ENCODE peak calls at places on chromosomes 5 and 9, in six cellular contexts. B is AG04450, K is sigmoid colon, J is AG04449, L is fibroblast of mammary gland, G is ascending aorta. S is an unnamed sample.

GRCh38 chr9:13448482-13448881 is 169.0 kb upstream of the MPDZ start:
- DNase-seq in L (no peak), G (no peak), J (no peak), B (no peak), K (no peak), S (no peak)

GRCh38 chr9:121289554-121290370 is 21.8 kb downstream of the GSN start:
- DNase-seq in K (peak; percentile 75), L (no peak), B (no peak), G (no peak), J (no peak), S (no peak)

GRCh38 chr5:180090769-180091546 is 19.4 kb upstream of the RNF130 start:
- DNase-seq in B (no peak), G (peak; percentile 46), L (peak; percentile 17), J (no peak), K (no peak), S (peak; percentile 64)

GRCh38 chr5:108650997-108651396 is 96.7 kb upstream of the FER start:
- DNase-seq in B (no peak), J (no peak), K (no peak), G (no peak), L (peak; percentile 87), S (no peak)

GRCh38 chr9:26770821-26771220 is 121.8 kb downstream of the CAAP1 start:
- DNase-seq in B (no peak), G (no peak), J (no peak), L (peak; percentile 19), K (no peak), S (no peak)

GRCh38 chr9:132125944-132126720 is 35.7 kb upstream of the NTNG2 start:
- DNase-seq in J (no peak), K (no peak), G (no peak), B (no peak), L (no peak), S (no peak)

GRCh38 chr5:142499591-142500384 is 175.0 kb upstream of the SPRY4 start:
- DNase-seq in B (no peak), K (no peak), J (no peak), L (no peak), G (peak; percentile 24), S (peak; percentile 37)

GRCh38 chr5:132012385-132013005 is 1.0 kb upstream of the ACSL6 start:
- DNase-seq in G (peak; percentile 62), J (no peak), K (peak; percentile 49), B (peak; percentile 39), L (peak; percentile 57), S (no peak)

GRCh38 chr9:131046581-131047202 is 37.7 kb downstream of the LAMC3 start:
- DNase-seq in J (no peak), K (peak; percentile 77), B (peak; percentile 13), G (peak; percentile 75), L (peak; percentile 54), S (peak; percentile 70)

GRCh38 chr5:136038635-136039034 is 9.8 kb downstream of the TGFBI start:
- DNase-seq in B (peak; percentile 39), J (no peak), K (no peak), G (no peak), L (peak; percentile 66), S (no peak)

GRCh38 chr9:5510360-5510931 is at the start of gene PDCD1LG2:
- DNase-seq in J (peak; percentile 60), B (peak; percentile 59), G (no peak), K (no peak), L (peak; percentile 87), S (no peak)

GRCh38 chr5:53446908-53447307 is 33.5 kb upstream of the FST start:
- DNase-seq in J (no peak), G (no peak), B (no peak), L (peak; percentile 44), K (no peak), S (no peak)

GRCh38 chr5:96868603-96869371 is 7.5 kb upstream of the ERAP2 start:
- DNase-seq in J (peak; percentile 42), K (no peak), L (peak; percentile 79), B (peak; percentile 61), G (no peak), S (peak; percentile 40)

GRCh38 chr5:56829137-56829536 is 13.8 kb downstream of the MAP3K1 start:
- DNase-seq in J (no peak), G (no peak), B (no peak), L (no peak), K (no peak), S (peak; percentile 65)

GRCh38 chr9:134770972-134771971 is 109.3 kb upstream of the FCN2 start:
- DNase-seq in L (no peak), J (no peak), G (no peak), B (no peak), K (no peak), S (no peak)

GRCh38 chr9:34381323-34381722 is 4.6 kb upstream of the MYORG start:
- DNase-seq in K (peak; percentile 70), L (no peak), G (no peak), B (no peak), J (no peak), S (no peak)

GRCh38 chr5:72137826-72138409 is 30.6 kb downstream of the MAP1B start:
- DNase-seq in L (no peak), J (no peak), K (no peak), G (no peak), B (no peak), S (no peak)

GRCh38 chr9:118362596-118362995 is 658.4 kb downstream of the TLR4 start:
- DNase-seq in K (no peak), G (no peak), L (peak; percentile 6), J (no peak), B (no peak), S (no peak)

GRCh38 chr5:96509721-96510383 is 76.8 kb upstream of the PCSK1 start:
- DNase-seq in G (no peak), L (peak; percentile 99), B (peak; percentile 85), J (peak; percentile 92), K (no peak), S (no peak)

GRCh38 chr5:157855404-157855994 is 3.4 kb downstream of the CLINT1 start:
- DNase-seq in J (no peak), K (peak; percentile 67), G (no peak), L (peak; percentile 70), B (peak; percentile 34), S (peak; percentile 63)

GRCh38 chr5:119397518-119398380 is 41.9 kb downstream of the TNFAIP8 start:
- DNase-seq in B (no peak), L (peak; percentile 83), J (no peak), G (no peak), K (no peak), S (no peak)

GRCh38 chr5:79200573-79201183 is 35.3 kb upstream of the JMY start:
- DNase-seq in L (peak; percentile 15), J (no peak), G (no peak), K (no peak), B (no peak), S (peak; percentile 28)

GRCh38 chr5:154038241-154038603 is 488 bp downstream of the FAM114A2 start:
- DNase-seq in G (no peak), B (no peak), K (no peak), L (peak; percentile 30), J (no peak), S (peak; percentile 27)

GRCh38 chr5:151173711-151174611 is 16.4 kb upstream of the ANXA6 start:
- DNase-seq in K (no peak), B (no peak), G (no peak), L (no peak), J (no peak), S (no peak)

GRCh38 chr5:83306572-83307241 is 164.8 kb upstream of the VCAN start:
- DNase-seq in G (peak; percentile 83), K (peak; percentile 76), L (peak; percentile 96), B (peak; percentile 53), J (peak; percentile 74), S (no peak)

GRCh38 chr9:133458643-133459312 is 1.0 kb upstream of the CACFD1 start:
- DNase-seq in B (no peak), J (no peak), G (no peak), K (no peak), L (no peak), S (no peak)

GRCh38 chr5:124963236-124963929 is 216.9 kb upstream of the ZNF608 start:
- DNase-seq in G (no peak), J (peak; percentile 29), L (peak; percentile 77), K (no peak), B (peak; percentile 85), S (peak; percentile 11)

GRCh38 chr5:73365990-73366667 is 82.4 kb downstream of the FOXD1 start:
- DNase-seq in L (no peak), B (no peak), G (no peak), J (no peak), K (no peak), S (no peak)

GRCh38 chr9:5559659-5560058 is 49.3 kb downstream of the PDCD1LG2 start:
- DNase-seq in J (no peak), K (no peak), B (no peak), G (no peak), L (no peak), S (no peak)

DNA sequence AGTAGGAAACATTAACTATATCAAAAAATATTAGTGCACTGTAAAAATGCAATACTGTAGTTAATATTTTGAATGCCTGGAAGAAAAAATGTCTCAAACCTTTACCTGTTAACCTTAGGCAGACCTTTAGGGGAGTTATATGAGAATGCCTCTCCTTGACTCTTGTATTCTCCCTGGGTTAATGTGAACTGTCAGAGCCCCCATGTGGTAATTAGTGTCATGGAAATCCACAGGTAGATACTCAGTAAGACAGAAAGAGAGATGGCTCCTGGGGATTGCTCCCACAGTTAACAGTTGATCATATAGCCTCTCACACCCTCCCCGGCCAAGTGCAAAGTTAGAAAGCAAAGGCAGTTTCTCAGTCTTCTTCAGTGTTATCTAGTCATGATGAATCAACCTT is 742.8 kb downstream of the NR2F1-AS1 start:
- DNase-seq in K (no peak), J (no peak), L (no peak), G (no peak), B (no peak), S (peak; percentile 28)
- TF ChIP-seq CTCF in K (no peak), J (no peak), L (no peak), G (no peak), B (no peak), S (no peak)

DNA sequence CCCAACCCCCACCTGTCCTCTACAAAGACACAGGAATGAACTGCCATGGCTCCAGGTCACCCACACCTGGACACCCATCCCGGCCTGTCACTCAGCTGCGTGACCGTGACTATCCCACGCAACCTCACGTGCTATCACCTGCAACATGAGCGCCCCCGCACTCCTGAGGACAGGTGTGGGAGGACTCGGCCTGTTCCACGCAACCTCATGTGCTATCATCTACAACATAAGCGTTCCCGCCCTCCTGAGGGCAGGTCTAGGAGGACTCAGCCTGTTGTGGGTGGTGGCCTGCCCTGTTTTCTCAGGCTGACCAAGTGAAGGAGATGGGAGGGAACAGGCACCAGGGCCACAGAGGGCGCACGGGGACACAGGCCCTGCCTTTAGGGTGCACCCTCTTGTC is 4.1 kb downstream of the QSOX2 start:
- DNase-seq in L (no peak), J (no peak), G (no peak), K (no peak), B (no peak), S (no peak)
- TF ChIP-seq CTCF in L (no peak), J (no peak), G (no peak), K (no peak), B (no peak), S (no peak)

GRCh38 chr5:163626904-163627434 is 121.5 kb downstream of the MAT2B start:
- DNase-seq in G (no peak), J (no peak), K (no peak), L (no peak), B (no peak), S (no peak)
- TF ChIP-seq CTCF in G (no peak), J (no peak), K (no peak), L (no peak), B (no peak), S (no peak)

DNA sequence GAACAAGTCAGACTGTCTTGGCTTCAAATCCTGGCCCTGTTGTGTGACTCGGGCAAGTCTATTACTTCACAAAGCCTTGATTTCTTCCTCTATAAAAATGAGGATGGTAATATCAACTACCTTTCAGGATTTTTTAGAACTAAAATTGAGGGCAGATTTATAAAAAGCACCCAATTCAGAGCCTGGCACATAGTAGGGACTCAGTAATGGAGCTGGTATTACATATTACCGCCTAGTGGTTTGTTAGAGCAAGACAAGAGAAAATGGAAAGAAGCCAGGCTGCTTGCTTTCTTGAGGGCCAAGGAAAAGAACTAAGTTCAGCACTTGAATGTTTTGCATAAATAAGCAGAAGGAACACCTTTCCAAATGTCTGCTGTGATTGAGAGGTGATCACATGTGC is 19.4 kb downstream of the ZNF346 start:
- DNase-seq in L (no peak), G (no peak), K (no peak), J (no peak), B (no peak), S (no peak)
- TF ChIP-seq CTCF in L (no peak), G (no peak), K (no peak), J (no peak), B (no peak), S (no peak)